ENCODE peak calls at places on chromosome 18, in seven cellular contexts. O, M, V, T, L, J and H are unnamed samples.

GRCh38 chr18:69205925-69206324 is 194.8 kb upstream of the DOK6 start:
- DNase-seq in O (no peak), M (no peak), V (no peak), T (no peak), L (no peak), J (no peak), H (no peak)

GRCh38 chr18:26547302-26548143 is 830 bp downstream of the KCTD1 start:
- DNase-seq in O (peak), M (peak), V (peak), T (peak), L (peak), J (peak), H (peak)

GRCh38 chr18:47254341-47254939 is 3.0 kb upstream of the SKOR2 start:
- DNase-seq in O (no peak), M (peak), V (no peak), T (no peak), L (peak), J (peak), H (peak)

GRCh38 chr18:42969366-42969765 is 146.1 kb downstream of the RIT2 start:
- DNase-seq in O (no peak), M (no peak), V (no peak), T (no peak), L (no peak), J (no peak), H (no peak)

GRCh38 chr18:77092104-77093066 is 40.2 kb downstream of the MBP start:
- DNase-seq in O (no peak), M (no peak), V (no peak), T (no peak), L (no peak), J (no peak), H (no peak)

GRCh38 chr18:9732031-9732430 is 23.9 kb downstream of the RAB31 start:
- DNase-seq in O (no peak), M (no peak), V (no peak), T (no peak), L (no peak), J (no peak), H (no peak)

GRCh38 chr18:28177828-28178635 is 1.1 kb upstream of the CDH2 start:
- DNase-seq in O (no peak), M (no peak), V (no peak), T (no peak), L (peak), J (peak), H (peak)

GRCh38 chr18:74082476-74083070 is 65.1 kb downstream of the FBXO15 start:
- DNase-seq in O (no peak), M (peak), V (peak), T (no peak), L (peak), J (peak), H (peak)

GRCh38 chr18:45353530-45353929 is 261.7 kb upstream of the SLC14A2 start:
- DNase-seq in O (no peak), M (no peak), V (no peak), T (no peak), L (no peak), J (peak), H (peak)

GRCh38 chr18:31946305-31947046 is 3.5 kb upstream of the TRAPPC8 start:
- DNase-seq in O (no peak), M (no peak), V (no peak), T (no peak), L (no peak), J (no peak), H (no peak)

GRCh38 chr18:77461062-77461693 is 211.5 kb downstream of the GALR1 start:
- DNase-seq in O (no peak), M (no peak), V (no peak), T (no peak), L (peak), J (no peak), H (no peak)

GRCh38 chr18:58180738-58181353 is 136.8 kb downstream of the NEDD4L start:
- DNase-seq in O (no peak), M (peak), V (peak), T (no peak), L (peak), J (no peak), H (peak)

GRCh38 chr18:59311631-59312030 is 6.8 kb downstream of the CPLX4 start:
- DNase-seq in O (no peak), M (no peak), V (no peak), T (no peak), L (no peak), J (peak), H (peak)

GRCh38 chr18:7603259-7604000 is 36.3 kb downstream of the PTPRM start:
- DNase-seq in O (no peak), M (no peak), V (no peak), T (no peak), L (no peak), J (no peak), H (no peak)

GRCh38 chr18:45837283-45838070 is 12.0 kb downstream of the SIGLEC15 start:
- DNase-seq in O (no peak), M (peak), V (peak), T (no peak), L (peak), J (peak), H (peak)

GRCh38 chr18:39796413-39796812 is 2158.6 kb upstream of the PIK3C3 start:
- DNase-seq in O (no peak), M (no peak), V (no peak), T (no peak), L (no peak), J (no peak), H (no peak)
- TF ChIP-seq CTCF in O (no peak), M (no peak), V (no peak), T (no peak), L (no peak), J (no peak), H (no peak)

DNA sequence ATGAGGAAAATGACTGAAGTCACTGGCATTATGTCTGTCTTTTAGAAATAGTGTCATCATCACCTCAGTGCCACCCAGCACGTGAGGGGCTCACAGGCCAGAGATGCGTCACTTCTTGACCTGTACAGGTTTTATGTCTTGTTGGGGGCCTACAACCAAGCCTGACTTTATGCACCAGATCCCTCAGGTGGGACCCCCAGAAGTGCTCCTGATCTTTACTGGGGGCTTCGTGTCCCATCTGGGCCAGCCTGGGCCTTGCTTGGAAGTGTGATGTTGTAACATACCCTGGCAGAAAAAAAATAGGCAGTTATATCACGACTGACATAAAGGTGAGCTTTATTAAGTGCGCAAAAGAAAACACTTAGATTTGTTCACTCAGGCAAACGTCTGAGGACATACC is 21.5 kb upstream of the GNAL start:
- DNase-seq in O (no peak), M (no peak), V (no peak), T (no peak), L (no peak), J (no peak), H (no peak)
- H3K4me3 ChIP-seq in O (no peak), M (no peak), V (no peak), T (no peak), L (no peak), J (no peak), H (no peak)

GRCh38 chr18:75280427-75281280 is 70.1 kb downstream of the TSHZ1 start:
- DNase-seq in O (no peak), M (no peak), V (peak), T (no peak), L (no peak), J (peak), H (peak)
- TF ChIP-seq CTCF in O (no peak), M (no peak), V (no peak), T (no peak), L (no peak), J (no peak), H (no peak)

DNA sequence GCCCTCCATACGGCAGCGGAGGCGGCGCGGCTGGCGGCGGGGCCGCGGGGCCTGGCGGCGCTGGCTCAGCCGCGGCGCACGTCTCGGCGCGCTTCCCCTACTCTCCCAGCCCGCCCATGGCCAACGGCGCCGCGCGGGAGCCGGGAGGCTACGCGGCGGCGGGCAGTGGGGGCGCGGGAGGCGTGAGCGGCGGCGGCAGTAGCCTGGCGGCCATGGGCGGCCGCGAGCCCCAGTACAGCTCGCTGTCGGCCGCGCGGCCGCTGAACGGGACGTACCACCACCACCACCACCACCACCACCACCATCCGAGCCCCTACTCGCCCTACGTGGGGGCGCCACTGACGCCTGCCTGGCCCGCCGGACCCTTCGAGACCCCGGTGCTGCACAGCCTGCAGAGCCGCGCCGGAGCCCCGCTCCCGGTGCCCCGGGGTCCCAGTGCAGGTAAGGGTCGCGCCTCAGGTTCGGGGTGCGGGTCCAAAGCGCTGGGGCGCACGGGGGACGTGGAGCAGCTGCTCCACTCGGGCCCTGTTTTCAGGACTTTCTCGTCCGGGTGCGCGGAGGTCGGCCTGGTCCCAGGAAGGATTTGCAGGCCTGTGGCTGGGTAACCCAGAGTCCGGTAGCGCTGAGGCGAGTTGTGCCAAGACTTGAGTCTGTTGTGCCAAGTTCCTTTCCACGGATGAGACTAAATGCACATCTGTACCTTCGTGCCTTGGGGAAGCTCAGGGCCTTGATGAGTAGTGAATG is 2.6 kb downstream of the GATA6 start:
- DNase-seq in O (no peak), M (no peak), V (no peak), T (no peak), L (no peak), J (no peak), H (no peak)
- H3K4me3 ChIP-seq in O (no peak), M (no peak), V (peak), T (peak), L (peak), J (peak), H (peak)

GRCh38 chr18:37335337-37335736 is 230.3 kb downstream of the CELF4 start:
- DNase-seq in O (no peak), M (no peak), V (no peak), T (no peak), L (no peak), J (peak), H (peak)
- TF ChIP-seq CTCF in O (no peak), M (no peak), V (no peak), T (peak), L (no peak), J (peak), H (peak)

DNA sequence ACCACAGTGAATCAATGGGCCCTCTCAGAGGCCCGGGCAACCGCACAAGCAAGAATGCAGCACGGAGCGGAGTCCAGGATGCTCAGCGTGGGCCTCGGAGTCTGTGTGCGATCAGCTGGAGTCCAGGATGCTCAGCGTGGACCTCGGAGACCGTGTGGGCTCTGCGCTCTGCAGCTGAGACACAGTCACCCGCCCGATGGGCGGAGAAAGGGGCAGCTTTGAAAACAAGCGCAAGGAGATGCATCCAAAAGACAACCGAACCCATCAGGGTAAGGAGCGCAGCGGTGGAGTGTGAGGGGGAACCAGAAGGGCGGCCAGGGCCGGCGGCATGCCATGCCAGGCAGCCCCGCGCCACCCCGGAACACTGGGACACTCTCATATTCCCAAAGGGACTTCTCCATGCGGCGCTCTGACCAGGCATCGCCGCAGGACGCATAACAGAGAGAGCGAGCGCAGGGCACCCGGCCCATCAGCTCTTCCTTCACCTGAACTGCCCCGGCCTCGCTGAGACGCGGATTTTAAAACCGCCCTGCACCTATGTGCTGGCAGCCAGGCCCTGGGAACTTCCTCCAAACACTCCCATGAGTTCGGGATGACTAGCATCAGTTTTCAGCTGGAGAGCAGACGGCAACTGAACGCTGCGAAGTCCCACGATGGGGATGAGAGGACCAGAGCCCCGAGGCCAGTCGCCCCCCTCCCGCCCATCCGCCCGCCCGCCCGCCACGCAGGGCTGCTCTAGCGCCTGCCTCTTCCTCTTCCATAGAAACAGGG is 44.7 kb downstream of the MC5R start:
- DNase-seq in O (no peak), M (no peak), V (no peak), T (no peak), L (no peak), J (no peak), H (no peak)
- H3K4me3 ChIP-seq in O (no peak), M (no peak), V (no peak), T (no peak), L (no peak), J (no peak), H (no peak)

DNA sequence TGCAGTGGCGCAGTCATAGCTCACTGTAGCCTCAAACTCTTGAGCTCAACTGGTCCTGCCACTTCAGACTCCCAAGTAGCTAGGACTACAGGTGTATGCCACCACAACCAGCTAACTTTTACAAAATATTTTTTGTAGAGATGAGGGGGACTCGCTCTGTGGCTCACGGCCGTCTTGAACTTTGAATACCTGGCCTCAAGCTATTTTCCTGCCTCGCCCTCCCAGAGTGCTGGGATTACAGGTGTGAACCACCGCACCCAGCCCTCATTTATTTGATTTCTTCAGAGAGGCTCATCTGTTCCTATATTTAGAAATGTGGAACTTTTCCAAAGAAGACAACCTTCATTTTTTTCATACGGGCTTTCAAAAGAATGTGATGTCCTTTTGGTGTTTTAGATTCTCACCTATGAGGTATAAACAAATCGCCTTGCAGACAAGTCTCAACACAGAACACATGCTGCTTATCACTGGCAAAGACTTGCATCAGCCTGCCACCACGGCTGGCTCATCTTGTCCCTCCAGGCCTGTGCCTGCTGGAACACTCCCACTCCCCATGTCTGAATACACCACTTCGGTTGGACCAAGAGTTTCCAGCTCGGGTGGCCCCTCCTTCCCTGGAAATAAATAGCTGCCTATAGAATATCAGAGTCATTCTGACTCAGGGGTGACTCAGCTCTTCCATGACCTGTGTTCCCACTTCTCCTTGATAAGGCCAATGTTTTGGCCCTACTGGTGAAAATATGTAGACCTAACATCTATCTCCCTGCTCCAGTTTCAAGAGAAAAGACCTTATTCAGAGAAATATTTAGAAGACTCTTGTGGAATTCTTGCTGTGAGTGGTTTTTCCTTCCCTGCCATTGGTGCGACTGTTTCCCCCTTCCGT is 202.6 kb downstream of the TGIF1 start:
- DNase-seq in O (peak), M (no peak), V (peak), T (peak), L (peak), J (peak), H (peak)
- TF ChIP-seq CTCF in O (no peak), M (no peak), V (peak), T (no peak), L (no peak), J (peak), H (peak)

GRCh38 chr18:2857491-2858063 is 10.8 kb downstream of the EMILIN2 start:
- DNase-seq in O (peak), M (no peak), V (peak), T (no peak), L (peak), J (peak), H (peak)
- H3K4me3 ChIP-seq in O (no peak), M (no peak), V (no peak), T (no peak), L (peak), J (no peak), H (peak)

GRCh38 chr18:78875998-78876650 is 103.5 kb upstream of the SALL3 start:
- DNase-seq in O (no peak), M (no peak), V (no peak), T (no peak), L (no peak), J (no peak), H (no peak)

GRCh38 chr18:78873916-78874505 is 105.6 kb upstream of the SALL3 start:
- DNase-seq in O (no peak), M (no peak), V (no peak), T (no peak), L (no peak), J (peak), H (peak)

GRCh38 chr18:78878335-78878734 is 101.3 kb upstream of the SALL3 start:
- DNase-seq in O (no peak), M (no peak), V (no peak), T (no peak), L (no peak), J (no peak), H (no peak)

GRCh38 chr18:78876868-78877267 is 102.8 kb upstream of the SALL3 start:
- DNase-seq in O (no peak), M (no peak), V (no peak), T (no peak), L (no peak), J (no peak), H (no peak)

GRCh38 chr18:78875268-78875997 is 104.2 kb upstream of the SALL3 start:
- DNase-seq in O (no peak), M (peak), V (peak), T (no peak), L (no peak), J (no peak), H (no peak)
- TF ChIP-seq CTCF in O (no peak), M (peak), V (peak), T (peak), L (peak), J (no peak), H (peak)

GRCh38 chr18:63316612-63317555 is 2.7 kb downstream of the BCL2 start:
- DNase-seq in O (no peak), M (no peak), V (peak), T (no peak), L (no peak), J (no peak), H (no peak)
- H3K4me3 ChIP-seq in O (no peak), M (peak), V (peak), T (peak), L (peak), J (no peak), H (no peak)